ENCODE peak calls at places on chromosomes 6 and 20, in four cellular contexts. J is HCT116, C is ovary, Z is mammary epithelial cell. V is an unnamed sample.

GRCh38 chr20:48283470-48284110 is 498.3 kb upstream of the SULF2 start:
- DNase-seq in J (no peak), C (peak; percentile 52), Z (peak; percentile 90), V (peak; percentile 41)

GRCh38 chr6:127477648-127478047 is 18.5 kb upstream of the KIAA0408 start:
- DNase-seq in J (no peak), C (no peak), Z (no peak), V (no peak)

GRCh38 chr6:34791842-34792604 is at the start of gene BLTP3A:
- DNase-seq in J (peak; percentile 33), C (peak; percentile 64), Z (peak; percentile 50), V (peak; percentile 71)

GRCh38 chr20:62241501-62241900 is 3.2 kb downstream of the OSBPL2 start:
- DNase-seq in J (no peak), C (no peak), Z (peak; percentile 65), V (no peak)

GRCh38 chr6:136647363-136647763 is 97.1 kb upstream of the MAP7 start:
- DNase-seq in J (no peak), C (no peak), Z (no peak), V (no peak)

GRCh38 chr6:90928051-90928450 is 341.2 kb upstream of the MAP3K7 start:
- DNase-seq in J (no peak), C (no peak), Z (no peak), V (no peak)

GRCh38 chr20:1291191-1291741 is 25.2 kb downstream of the SNPH start:
- DNase-seq in J (no peak), C (no peak), Z (peak; percentile 7), V (no peak)

GRCh38 chr6:158769696-158770446 is 49.3 kb downstream of the EZR start:
- DNase-seq in J (no peak), C (no peak), Z (no peak), V (no peak)

GRCh38 chr6:113856011-113856551 is 1.1 kb upstream of the MARCKS start:
- DNase-seq in J (no peak), C (peak; percentile 31), Z (peak; percentile 60), V (peak; percentile 9)

GRCh38 chr6:150001295-150001990 is 23.9 kb downstream of the RAET1L start:
- DNase-seq in J (no peak), C (no peak), Z (no peak), V (no peak)

GRCh38 chr20:54058420-54059139 is 11.8 kb downstream of the BCAS1 start:
- DNase-seq in J (no peak), C (no peak), Z (no peak), V (no peak)

GRCh38 chr20:21562656-21563055 is 48.8 kb upstream of the NKX2-2 start:
- DNase-seq in J (no peak), C (no peak), Z (no peak), V (no peak)

DNA sequence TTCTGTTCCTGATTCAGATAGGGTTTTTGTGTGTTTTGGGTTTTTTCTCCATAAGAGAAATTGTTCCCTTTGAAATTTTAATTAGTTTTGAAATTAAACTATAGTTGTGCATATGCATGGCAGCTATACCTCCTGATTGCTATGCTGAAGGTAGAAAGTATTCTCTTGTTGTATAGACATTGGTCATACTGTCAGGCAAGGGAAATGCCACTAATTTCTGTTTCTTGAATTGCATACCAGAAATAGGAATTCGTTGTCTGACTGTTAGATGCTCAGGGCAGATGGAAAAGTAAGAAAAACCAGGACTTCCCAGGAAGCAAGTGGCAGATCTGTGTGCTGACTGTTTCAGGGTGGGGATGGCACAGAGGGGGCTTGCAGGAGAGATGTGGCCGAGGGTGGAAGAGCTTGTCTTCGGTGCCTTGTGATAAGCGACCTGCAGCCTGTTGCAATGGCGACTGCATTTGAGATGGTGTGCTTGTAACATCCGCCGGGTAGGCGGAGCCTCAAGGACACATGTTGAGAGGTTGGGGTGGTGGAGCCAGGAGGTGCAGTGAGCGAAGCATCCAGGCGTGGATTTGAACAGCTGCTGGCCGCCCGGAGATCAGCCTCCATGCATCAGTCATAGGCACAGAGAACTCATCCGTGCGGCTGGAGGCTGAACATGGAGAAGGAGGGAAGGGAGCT is 42.8 kb downstream of the RREB1 start:
- DNase-seq in J (no peak), C (no peak), Z (no peak), V (peak; percentile 77)
- H3K4me1 ChIP-seq in J (peaks cover 15% of the 10 kb centered on the region), C (peaks cover 14% of the 10 kb centered on the region), Z (peaks cover 49% of the 10 kb centered on the region), V (peaks cover 68% of the 10 kb centered on the region)

GRCh38 chr6:56279346-56280080 is 32.1 kb upstream of the COL21A1 start:
- DNase-seq in J (peak; percentile 34), C (no peak), Z (peak; percentile 17), V (no peak)
- H3K27ac ChIP-seq in J (no peak overlapping the region), C (no peak overlapping the region), Z (no peak overlapping the region), V (no peak overlapping the region)

GRCh38 chr6:79632580-79632979 is 1.5 kb downstream of the SH3BGRL2 start:
- DNase-seq in J (no peak), C (no peak), Z (no peak), V (peak; percentile 25)
- H3K4me3 ChIP-seq in J (no peak overlapping the region), C (no peak overlapping the region), Z (no peak overlapping the region), V (no peak overlapping the region)

GRCh38 chr6:5122504-5123112 is 37.5 kb downstream of the PPP1R3G start:
- DNase-seq in J (no peak), C (no peak), Z (no peak), V (no peak)
- H3K4me1 ChIP-seq in J (peaks cover 19% of the 10 kb centered on the region), C (no peaks in the 10 kb centered on the region), Z (peaks cover 24% of the 10 kb centered on the region), V (peaks cover 7% of the 10 kb centered on the region)

GRCh38 chr20:46820682-46821081 is 74.0 kb upstream of the EYA2 start:
- DNase-seq in J (no peak), C (no peak), Z (peak; percentile 10), V (no peak)

GRCh38 chr20:46827718-46828458 is 66.8 kb upstream of the EYA2 start:
- DNase-seq in J (no peak), C (no peak), Z (no peak), V (no peak)

GRCh38 chr20:46823753-46824152 is 70.9 kb upstream of the EYA2 start:
- DNase-seq in J (no peak), C (no peak), Z (no peak), V (no peak)

GRCh38 chr20:46826343-46826984 is 68.2 kb upstream of the EYA2 start:
- DNase-seq in J (no peak), C (no peak), Z (peak; percentile 10), V (no peak)

GRCh38 chr20:46823271-46823747 is 71.3 kb upstream of the EYA2 start:
- DNase-seq in J (no peak), C (no peak), Z (no peak), V (peak; percentile 44)
- H3K27ac ChIP-seq in J (no peak overlapping the region), C (no peak overlapping the region), Z (no peak overlapping the region), V (no peak overlapping the region)